ENCODE peak calls at places on chromosomes 6 and 20, in six cellular contexts. I is HepG2, X is SK-N-SH, A is A549, Q is GM23338, U is HCT116. M is an unnamed sample.

GRCh38 chr20:18380908-18381529 is 85.8 kb downstream of the DZANK1 start:
- DNase-seq in Q (peak; percentile 57), U (no peak), A (no peak), X (no peak), I (no peak), M (no peak)

GRCh38 chr6:95847061-95847460 is 168.7 kb upstream of the FUT9 start:
- DNase-seq in Q (peak; percentile 43), X (no peak), I (no peak), A (no peak), U (no peak), M (no peak)

GRCh38 chr20:10061641-10062040 is 26.9 kb downstream of the ANKEF1 start:
- DNase-seq in X (no peak), I (no peak), U (no peak), Q (no peak), A (no peak), M (no peak)

GRCh38 chr6:79586548-79586947 is 44.6 kb upstream of the SH3BGRL2 start:
- DNase-seq in I (peak; percentile 57), Q (peak; percentile 74), U (peak; percentile 50), X (peak; percentile 52), A (peak; percentile 15), M (peak; percentile 1)

GRCh38 chr6:44646355-44646754 is 258.8 kb downstream of the CDC5L start:
- DNase-seq in X (no peak), Q (no peak), I (no peak), A (no peak), U (no peak), M (no peak)

GRCh38 chr6:115612796-115613479 is 447.8 kb downstream of the FRK start:
- DNase-seq in U (no peak), A (no peak), Q (no peak), X (no peak), I (no peak), M (no peak)

GRCh38 chr20:6851136-6851535 is 83.7 kb downstream of the BMP2 start:
- DNase-seq in U (no peak), I (no peak), A (no peak), X (no peak), Q (no peak), M (no peak)

GRCh38 chr6:118029967-118030366 is 122.9 kb downstream of the SLC35F1 start:
- DNase-seq in A (no peak), U (no peak), I (no peak), X (no peak), Q (peak; percentile 16), M (no peak)

GRCh38 chr20:64063389-64064144 is 569 bp downstream of the TCEA2 start:
- DNase-seq in Q (peak; percentile 57), X (peak; percentile 76), I (no peak), A (no peak), U (no peak), M (no peak)

GRCh38 chr20:37226889-37227288 is 34.7 kb downstream of the GHRH start:
- DNase-seq in U (no peak), X (no peak), I (no peak), Q (no peak), A (no peak), M (no peak)

GRCh38 chr20:50469324-50469723 is 40.9 kb upstream of the PTPN1 start:
- DNase-seq in A (no peak), Q (no peak), I (no peak), X (no peak), U (no peak), M (no peak)

GRCh38 chr20:5890773-5891441 is 59.4 kb downstream of the TRMT6 start:
- DNase-seq in I (no peak), U (no peak), A (no peak), X (no peak), Q (no peak), M (no peak)

GRCh38 chr6:137850137-137850714 is 16.8 kb upstream of the TNFAIP3 start:
- DNase-seq in X (no peak), I (no peak), A (no peak), U (no peak), Q (no peak), M (no peak)

GRCh38 chr20:62352402-62353288 is 14.5 kb downstream of the LAMA5 start:
- DNase-seq in X (peak; percentile 92), U (no peak), A (peak; percentile 66), I (no peak), Q (no peak), M (no peak)

GRCh38 chr6:23145801-23146200 is 576.4 kb downstream of the HDGFL1 start:
- DNase-seq in U (no peak), I (no peak), A (no peak), Q (no peak), X (peak; percentile 26), M (no peak)

GRCh38 chr6:132215805-132216204 is 185.5 kb downstream of the MOXD1 start:
- DNase-seq in A (no peak), U (no peak), Q (no peak), I (no peak), X (no peak), M (no peak)

GRCh38 chr20:11777861-11778570 is 139.7 kb upstream of the BTBD3 start:
- DNase-seq in Q (no peak), X (peak; percentile 17), I (no peak), U (no peak), A (no peak), M (no peak)

GRCh38 chr6:119917186-119917585 is 567.6 kb upstream of the MAN1A1 start:
- DNase-seq in I (no peak), U (no peak), A (no peak), X (no peak), Q (no peak), M (no peak)

GRCh38 chr20:4726710-4727391 is 5.1 kb downstream of the PRND start:
- DNase-seq in U (no peak), I (no peak), A (no peak), Q (no peak), X (no peak), M (peak; percentile 6)
- H3K4me3 ChIP-seq in U (no peak overlapping the region), I (no peak overlapping the region), A (no peak overlapping the region), Q (no peak overlapping the region), X (no peak overlapping the region), M (no peak overlapping the region)

DNA sequence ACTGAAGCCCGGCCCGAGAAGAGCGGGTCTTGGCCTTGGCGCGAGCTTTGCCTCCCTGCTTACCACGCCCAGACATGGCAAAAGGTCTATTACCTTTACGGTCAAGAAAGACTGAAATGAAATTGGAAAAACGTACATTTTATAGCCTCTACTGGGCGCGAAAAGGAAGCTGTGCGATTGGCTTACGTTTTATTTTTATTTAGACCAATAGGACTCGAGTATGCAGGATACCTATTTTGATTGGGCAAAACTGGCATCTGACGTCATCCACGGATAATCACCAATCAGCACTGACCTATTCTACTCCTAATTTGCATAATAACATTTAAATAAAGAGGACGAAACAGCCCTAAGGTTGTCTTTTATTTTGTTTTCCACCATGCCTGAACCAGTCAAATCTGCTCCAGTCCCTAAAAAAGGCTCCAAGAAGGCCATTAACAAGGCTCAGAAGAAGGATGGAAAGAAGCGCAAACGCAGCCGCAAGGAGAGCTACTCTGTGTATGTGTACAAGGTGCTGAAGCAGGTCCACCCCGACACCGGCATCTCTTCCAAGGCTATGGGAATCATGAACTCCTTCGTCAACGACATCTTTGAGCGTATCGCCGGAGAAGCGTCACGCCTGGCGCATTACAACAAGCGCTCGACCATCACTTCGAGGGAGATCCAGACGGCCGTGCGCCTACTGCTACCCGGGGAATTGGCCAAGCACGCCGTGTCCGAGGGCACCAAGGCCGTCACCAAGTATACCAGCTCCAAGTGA is 97.4 kb downstream of the OR2B2 start:
- DNase-seq in Q (peak; percentile 95), X (peak; percentile 75), U (peak; percentile 93), A (no peak), I (peak; percentile 92), M (no peak)
- TF ChIP-seq REST in Q (no peak), X (no peak), U (no peak), A (no peak), I (no peak), M (no peak)

DNA sequence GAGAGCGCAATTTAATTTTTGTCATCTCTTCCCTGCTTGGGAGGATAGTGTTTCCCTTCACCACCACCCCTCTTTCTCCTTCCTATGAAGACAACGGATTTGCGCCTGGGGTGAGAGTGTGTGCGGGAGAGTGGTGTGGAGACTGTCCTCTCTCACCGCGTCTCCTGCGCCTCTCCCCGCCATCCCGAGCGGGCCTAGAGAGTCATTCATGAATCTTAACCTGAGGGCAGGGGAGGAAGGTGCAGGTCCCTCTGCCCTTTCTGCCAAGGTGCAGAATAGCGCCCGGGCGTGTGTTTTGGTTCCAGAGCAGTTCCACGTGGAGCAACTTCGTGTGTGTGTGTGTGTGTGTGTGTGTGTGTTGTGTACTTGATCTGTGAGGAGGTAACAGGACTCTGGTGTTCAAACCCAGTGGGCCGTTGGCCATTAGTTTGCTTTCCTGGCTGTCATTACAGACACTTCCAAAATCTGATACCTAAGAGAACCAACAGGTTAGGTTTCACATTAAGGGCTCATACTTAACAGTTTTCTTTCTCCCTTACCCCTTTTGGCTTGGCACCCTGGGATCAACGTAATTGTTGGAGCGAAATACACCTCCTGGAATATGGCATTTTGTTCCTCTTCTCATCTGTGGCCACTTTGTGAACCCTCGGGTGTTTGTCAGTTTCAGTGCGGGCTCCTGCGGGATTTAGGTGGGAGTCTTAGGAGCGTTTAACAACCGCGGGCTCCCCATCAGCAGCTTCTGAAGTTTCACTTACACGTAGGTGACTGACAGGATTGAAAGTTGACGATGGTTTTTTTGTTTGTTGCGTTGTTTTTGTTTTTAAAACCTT is 1.8 kb downstream of the EYA4 start:
- DNase-seq in I (no peak), A (no peak), Q (peak; percentile 45), U (no peak), X (peak; percentile 25), M (no peak)
- H3K4me3 ChIP-seq in I (no peak overlapping the region), A (peak overlapping the region; percentile 69), Q (peak overlapping the region; percentile 80), U (no peak overlapping the region), X (peak overlapping the region; percentile 38), M (no peak overlapping the region)

GRCh38 chr20:15579703-15580102 is 993.5 kb downstream of the KIF16B start:
- DNase-seq in X (no peak), A (no peak), Q (no peak), I (no peak), U (no peak), M (no peak)

GRCh38 chr20:15578059-15578458 is 995.2 kb downstream of the KIF16B start:
- DNase-seq in X (no peak), A (no peak), Q (no peak), U (no peak), I (no peak), M (no peak)

GRCh38 chr20:15582146-15582776 is 991.0 kb downstream of the KIF16B start:
- DNase-seq in I (no peak), U (no peak), X (no peak), A (no peak), Q (no peak), M (no peak)

GRCh38 chr20:15576401-15576800 is 996.8 kb downstream of the KIF16B start:
- DNase-seq in U (no peak), Q (no peak), X (no peak), A (no peak), I (no peak), M (no peak)
- TF ChIP-seq REST in U (no peak), Q (no peak), X (no peak), A (no peak), I (no peak), M (no peak)

GRCh38 chr6:30882764-30883475 is 1.4 kb upstream of the DDR1 start:
- DNase-seq in X (peak; percentile 33), A (peak; percentile 19), I (no peak), Q (peak; percentile 89), U (peak; percentile 54), M (no peak)

GRCh38 chr6:30881987-30882763 is 2.1 kb upstream of the DDR1 start:
- DNase-seq in I (no peak), U (no peak), X (peak; percentile 15), Q (peak; percentile 85), A (no peak), M (no peak)

GRCh38 chr6:30884521-30885480 is 482 bp downstream of the DDR1 start:
- DNase-seq in U (no peak), I (no peak), A (peak; percentile 47), X (peak; percentile 77), Q (peak; percentile 81), M (no peak)

GRCh38 chr6:30883743-30884520 is at the start of gene DDR1:
- DNase-seq in X (peak; percentile 91), I (peak; percentile 38), A (peak; percentile 58), Q (peak; percentile 71), U (no peak), M (no peak)

GRCh38 chr6:30883476-30883742 is 910 bp upstream of the DDR1 start:
- DNase-seq in Q (no peak), X (no peak), I (no peak), A (no peak), U (no peak), M (no peak)
- H3K4me3 ChIP-seq in Q (peak overlapping the region; percentile 92), X (peak overlapping the region; percentile 62), I (peak overlapping the region; percentile 80), A (peak overlapping the region; percentile 98), U (peak overlapping the region; percentile 87), M (no peak overlapping the region)

M was measured in HL-60.